ENCODE peak calls at places on chromosomes 1 and 21, in nine cellular contexts. U is breast epithelium; F is CD8-positive, alpha-beta T cell; Q is thoracic aorta; E is mesendoderm; Z is stomach; N is heart right ventricle; S is kidney; G is cardiac muscle cell. A is an unnamed sample.

GRCh38 chr1:65992160-65993046 is 199.7 kb downstream of the PDE4B start:
- DNase-seq in U (no peak), F (no peak), Q (no peak), E (peak; percentile 3), Z (no peak), N (no peak), S (no peak), G (peak; percentile 13), A (no peak)

GRCh38 chr1:56330400-56331026 is 248.8 kb downstream of the PLPP3 start:
- DNase-seq in U (no peak), F (no peak), Q (no peak), E (peak; percentile 9), Z (no peak), N (no peak), S (no peak), G (no peak), A (no peak)

GRCh38 chr1:191943684-191944083 is 214.6 kb upstream of the RGS18 start:
- DNase-seq in U (no peak), F (no peak), Q (no peak), E (no peak), Z (no peak), N (no peak), S (no peak), G (no peak), A (no peak)

GRCh38 chr1:65174585-65174984 is 26.6 kb downstream of the AK4 start:
- DNase-seq in U (peak; percentile 89), F (no peak), Q (no peak), E (no peak), Z (peak; percentile 83), N (no peak), S (no peak), G (no peak), A (no peak)

GRCh38 chr1:230359992-230360391 is 66.1 kb downstream of the PGBD5 start:
- DNase-seq in U (no peak), F (no peak), Q (no peak), E (peak; percentile 32), Z (no peak), N (no peak), S (no peak), G (no peak), A (no peak)

GRCh38 chr1:38000529-38001453 is 4.5 kb downstream of the FHL3 start:
- DNase-seq in U (peak; percentile 55), F (no peak), Q (no peak), E (peak; percentile 94), Z (no peak), N (no peak), S (peak; percentile 78), G (no peak), A (no peak)

GRCh38 chr1:209307836-209308235 is 275.7 kb upstream of the CAMK1G start:
- DNase-seq in U (no peak), F (no peak), Q (no peak), E (no peak), Z (no peak), N (no peak), S (no peak), G (no peak), A (no peak)

GRCh38 chr1:116506132-116507004 is 64.5 kb downstream of the CD58 start:
- DNase-seq in U (no peak), F (no peak), Q (no peak), E (no peak), Z (no peak), N (no peak), S (no peak), G (no peak), A (peak; percentile 87)

GRCh38 chr1:32877211-32878110 is 6.7 kb upstream of the FNDC5 start:
- DNase-seq in U (no peak), F (no peak), Q (no peak), E (no peak), Z (peak; percentile 43), N (peak; percentile 59), S (no peak), G (no peak), A (no peak)

GRCh38 chr1:203187306-203188264 is 1.1 kb upstream of the CHI3L1 start:
- DNase-seq in U (no peak), F (no peak), Q (no peak), E (no peak), Z (no peak), N (no peak), S (no peak), G (no peak), A (no peak)

GRCh38 chr1:202160377-202160940 is at the start of gene PTPN7:
- DNase-seq in U (no peak), F (peak; percentile 86), Q (no peak), E (no peak), Z (peak; percentile 39), N (no peak), S (no peak), G (no peak), A (no peak)

GRCh38 chr1:153699116-153699515 is 20.6 kb downstream of the NPR1 start:
- DNase-seq in U (no peak), F (no peak), Q (no peak), E (no peak), Z (no peak), N (no peak), S (no peak), G (no peak), A (no peak)

DNA sequence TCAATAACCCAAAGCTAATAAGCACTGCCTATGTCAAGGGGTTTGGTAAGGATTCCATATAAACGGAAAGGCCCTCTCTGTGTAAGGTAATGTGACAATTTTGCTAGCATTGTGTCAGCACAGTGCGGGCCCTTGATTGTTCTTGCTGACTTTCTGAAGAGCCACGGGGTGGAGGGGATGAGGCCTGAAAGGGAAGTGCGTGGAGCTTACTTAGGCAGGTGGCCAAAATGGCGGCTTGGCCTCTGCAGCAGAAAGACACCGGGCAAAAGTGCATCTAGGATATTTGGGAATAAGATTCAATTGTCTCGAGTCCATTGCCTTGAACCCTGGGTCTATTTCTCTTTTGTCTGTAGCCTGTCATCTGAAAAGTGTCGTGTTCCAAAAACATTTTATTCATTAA is 114.3 kb downstream of the TGFB2 start:
- DNase-seq in U (peak; percentile 30), F (no peak), Q (no peak), E (peak; percentile 15), Z (no peak), N (peak; percentile 37), S (no peak), G (no peak), A (no peak)
- H3K4me1 ChIP-seq in U (no peaks in the 10 kb centered on the region), F (no peaks in the 10 kb centered on the region), Q (peaks cover 52% of the 10 kb centered on the region), E (peaks cover 5% of the 10 kb centered on the region), Z (peaks cover 10% of the 10 kb centered on the region), N (peaks cover 14% of the 10 kb centered on the region), S (peaks cover 12% of the 10 kb centered on the region), G (peaks cover 39% of the 10 kb centered on the region), A (no peaks in the 10 kb centered on the region)

GRCh38 chr21:15735409-15735808 is 5.6 kb downstream of the USP25 start:
- DNase-seq in U (no peak), F (no peak), Q (no peak), E (peak; percentile 41), Z (no peak), N (no peak), S (no peak), G (no peak), A (no peak)

GRCh38 chr21:15730484-15731242 is 881 bp downstream of the USP25 start:
- DNase-seq in U (no peak), F (peak; percentile 26), Q (no peak), E (peak; percentile 64), Z (no peak), N (no peak), S (no peak), G (no peak), A (peak; percentile 31)

GRCh38 chr21:15731243-15731613 is 1.4 kb downstream of the USP25 start:
- DNase-seq in U (no peak), F (no peak), Q (no peak), E (no peak), Z (no peak), N (no peak), S (no peak), G (no peak), A (peak; percentile 51)

GRCh38 chr21:15732290-15732995 is 2.7 kb downstream of the USP25 start:
- DNase-seq in U (no peak), F (peak; percentile 24), Q (no peak), E (no peak), Z (no peak), N (no peak), S (no peak), G (no peak), A (peak; percentile 90)

GRCh38 chr21:15732996-15733329 is 3.2 kb downstream of the USP25 start:
- DNase-seq in U (no peak), F (no peak), Q (no peak), E (no peak), Z (no peak), N (no peak), S (no peak), G (no peak), A (no peak)
- H3K4me3 ChIP-seq in U (no peak overlapping the region), F (peak overlapping the region; percentile 43), Q (peak overlapping the region; percentile 96), E (no peak overlapping the region), Z (peak overlapping the region; percentile 75), N (no peak overlapping the region), S (peak overlapping the region; percentile 53), G (peak overlapping the region; percentile 97), A (no peak overlapping the region)

GRCh38 chr1:8016244-8017241 is 9.6 kb downstream of the ERRFI1 start:
- DNase-seq in U (no peak), F (no peak), Q (no peak), E (no peak), Z (no peak), N (no peak), S (no peak), G (no peak), A (no peak)

GRCh38 chr1:8015036-8015808 is 10.9 kb downstream of the ERRFI1 start:
- DNase-seq in U (no peak), F (no peak), Q (no peak), E (peak; percentile 86), Z (no peak), N (no peak), S (no peak), G (peak; percentile 67), A (peak; percentile 81)

GRCh38 chr1:8014381-8014988 is 11.6 kb downstream of the ERRFI1 start:
- DNase-seq in U (no peak), F (no peak), Q (no peak), E (no peak), Z (no peak), N (no peak), S (no peak), G (no peak), A (no peak)

GRCh38 chr1:8017495-8018310 is 8.4 kb downstream of the ERRFI1 start:
- DNase-seq in U (peak; percentile 60), F (no peak), Q (no peak), E (peak; percentile 80), Z (no peak), N (no peak), S (no peak), G (peak; percentile 14), A (no peak)

GRCh38 chr1:8015809-8016165 is 10.3 kb downstream of the ERRFI1 start:
- DNase-seq in U (no peak), F (no peak), Q (no peak), E (no peak), Z (no peak), N (no peak), S (no peak), G (no peak), A (no peak)
- H3K4me1 ChIP-seq in U (no peaks in the 10 kb centered on the region), F (no peaks in the 10 kb centered on the region), Q (peaks cover 66% of the 10 kb centered on the region), E (peaks cover 7% of the 10 kb centered on the region), Z (peaks cover 51% of the 10 kb centered on the region), N (peaks cover 8% of the 10 kb centered on the region), S (peaks cover 43% of the 10 kb centered on the region), G (peaks cover 10% of the 10 kb centered on the region), A (peaks cover 3% of the 10 kb centered on the region)

DNA sequence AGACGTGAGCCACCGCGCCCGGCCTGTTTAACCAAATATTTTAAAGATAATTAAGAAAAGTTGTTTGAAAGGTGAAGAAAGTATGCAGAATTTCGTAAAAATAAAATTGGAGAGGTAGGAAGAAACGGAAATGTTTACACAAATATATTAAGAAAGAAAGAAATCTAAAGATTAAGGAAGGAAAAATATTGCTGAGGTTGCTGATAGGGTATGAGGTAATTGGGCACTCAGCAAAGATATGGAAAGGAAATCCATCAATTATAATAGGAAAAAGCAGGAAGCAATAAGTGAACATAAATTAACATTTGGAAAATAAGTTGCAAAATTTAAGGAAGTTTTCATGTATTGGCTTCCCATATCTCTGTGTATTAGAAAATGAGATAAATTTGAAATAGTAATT is 225.9 kb downstream of the KCNT2 start:
- DNase-seq in U (no peak), F (no peak), Q (no peak), E (no peak), Z (no peak), N (no peak), S (no peak), G (no peak), A (no peak)
- H3K4me3 ChIP-seq in U (no peak overlapping the region), F (no peak overlapping the region), Q (no peak overlapping the region), E (no peak overlapping the region), Z (no peak overlapping the region), N (no peak overlapping the region), S (no peak overlapping the region), G (no peak overlapping the region), A (no peak overlapping the region)

A was measured in small intestine.